ENCODE peak calls at places on chromosomes 7 and 10, in four cellular contexts. H, X, Y and L are unnamed samples.

GRCh38 chr10:95327367-95327766 is 36.6 kb upstream of the PDLIM1 start:
- DNase-seq in X (no peak), H (no peak), Y (peak), L (peak)

GRCh38 chr10:44125879-44126675 is 258.8 kb downstream of the CXCL12 start:
- DNase-seq in X (no peak), Y (peak), H (peak), L (no peak)

GRCh38 chr10:13834581-13835286 is 248.0 kb downstream of the PRPF18 start:
- DNase-seq in H (no peak), Y (peak), X (peak), L (peak)

GRCh38 chr7:119842786-119843185 is 430.2 kb upstream of the KCND2 start:
- DNase-seq in X (no peak), Y (no peak), H (no peak), L (no peak)

GRCh38 chr7:38846280-38846679 is 62.7 kb downstream of the VPS41 start:
- DNase-seq in X (no peak), H (peak), Y (no peak), L (no peak)

GRCh38 chr7:99624487-99624886 is 7.7 kb downstream of the ZSCAN25 start:
- DNase-seq in X (no peak), Y (no peak), H (no peak), L (no peak)

GRCh38 chr10:60417898-60418297 is 28.2 kb upstream of the ANK3 start:
- DNase-seq in X (no peak), Y (no peak), H (no peak), L (no peak)

GRCh38 chr10:88702848-88703597 is 3.0 kb upstream of the LIPK start:
- DNase-seq in Y (peak), H (peak), X (no peak), L (no peak)

GRCh38 chr10:123134058-123134914 is 1.5 kb upstream of the HMX3 start:
- DNase-seq in Y (no peak), X (no peak), H (no peak), L (no peak)

GRCh38 chr7:142431491-142431890 is 173.6 kb upstream of the PRSS58 start:
- DNase-seq in Y (no peak), H (no peak), X (no peak), L (no peak)

GRCh38 chr10:97229322-97229721 is 43.6 kb upstream of the SLIT1 start:
- DNase-seq in Y (no peak), H (peak), X (no peak), L (no peak)

GRCh38 chr10:3877092-3878000 is 92.3 kb upstream of the KLF6 start:
- DNase-seq in H (no peak), X (no peak), Y (no peak), L (no peak)

GRCh38 chr7:30917216-30917893 is 5.7 kb downstream of the AQP1 start:
- DNase-seq in X (no peak), Y (no peak), H (no peak), L (no peak)

GRCh38 chr7:108001759-108002725 is 919 bp downstream of the LAMB1 start:
- DNase-seq in X (no peak), Y (peak), H (peak), L (no peak)

GRCh38 chr10:128850647-128851046 is 616.4 kb upstream of the MGMT start:
- DNase-seq in X (no peak), H (no peak), Y (no peak), L (no peak)

GRCh38 chr10:126080879-126081331 is 184.5 kb downstream of the FANK1 start:
- DNase-seq in Y (peak), H (no peak), X (no peak), L (no peak)

GRCh38 chr7:28301148-28301641 is 111.1 kb upstream of the CREB5 start:
- DNase-seq in X (peak), H (peak), Y (peak), L (no peak)

GRCh38 chr7:94374721-94375120 is 20.0 kb upstream of the COL1A2 start:
- DNase-seq in Y (peak), H (no peak), X (no peak), L (no peak)

GRCh38 chr7:94375713-94376112 is 19.0 kb upstream of the COL1A2 start:
- DNase-seq in X (peak), H (peak), Y (peak), L (peak)

GRCh38 chr7:94376281-94376680 is 18.4 kb upstream of the COL1A2 start:
- DNase-seq in Y (no peak), H (no peak), X (no peak), L (no peak)

GRCh38 chr7:94374231-94374630 is 20.5 kb upstream of the COL1A2 start:
- DNase-seq in X (peak), H (peak), Y (peak), L (peak)

DNA sequence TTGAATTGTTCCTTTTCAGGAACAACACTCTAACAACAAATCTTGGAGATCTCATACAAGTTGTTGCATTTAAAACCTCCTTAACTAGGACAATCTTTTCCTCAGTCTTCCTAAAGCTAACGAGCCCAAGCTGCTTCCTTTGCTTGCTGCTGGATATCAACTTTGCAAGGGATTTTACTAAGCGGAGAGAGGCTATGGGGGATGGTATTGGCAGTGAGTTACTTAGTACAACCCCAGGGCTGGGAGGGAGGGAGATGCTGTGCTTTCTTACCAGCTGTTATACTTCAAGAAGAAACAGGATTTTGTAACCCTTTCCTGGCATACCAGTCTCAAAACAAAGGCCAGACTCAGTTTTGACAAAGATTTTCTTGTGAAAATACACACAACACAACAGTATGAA is 19.5 kb upstream of the COL1A2 start:
- DNase-seq in Y (peak), H (peak), X (peak), L (peak)
- H3K4me3 ChIP-seq in Y (peak), H (peak), X (peak), L (peak)

GRCh38 chr10:59234814-59235429 is 58.5 kb downstream of the PHYHIPL start:
- DNase-seq in H (peak), X (peak), Y (peak), L (no peak)

GRCh38 chr10:59229451-59229850 is 53.0 kb downstream of the PHYHIPL start:
- DNase-seq in X (no peak), Y (no peak), H (peak), L (no peak)

GRCh38 chr10:59236064-59236697 is 59.7 kb downstream of the PHYHIPL start:
- DNase-seq in Y (no peak), H (no peak), X (no peak), L (no peak)

GRCh38 chr10:59237775-59238174 is 61.3 kb downstream of the PHYHIPL start:
- DNase-seq in H (no peak), X (no peak), Y (no peak), L (no peak)

DNA sequence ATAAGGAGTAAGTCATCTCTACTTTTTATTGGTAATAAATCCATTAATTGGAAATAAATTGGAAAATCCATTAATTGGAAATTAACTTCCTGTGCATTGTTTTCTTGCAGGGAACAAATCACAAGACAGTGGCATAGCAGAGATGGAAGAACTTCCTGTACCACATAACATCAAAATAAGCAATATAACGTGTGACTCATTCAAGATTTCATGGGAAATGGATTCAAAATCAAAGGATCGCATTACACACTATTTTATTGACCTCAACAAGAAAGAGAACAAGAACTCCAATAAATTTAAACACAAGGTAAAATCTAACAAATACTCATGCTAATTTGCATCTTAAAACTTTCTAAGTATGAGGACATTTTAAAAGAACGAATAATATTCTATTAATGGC is 57.8 kb downstream of the PHYHIPL start:
- DNase-seq in Y (peak), H (peak), X (no peak), L (no peak)
- TF ChIP-seq CTCF in Y (no peak), H (no peak), X (no peak), L (no peak)

GRCh38 chr7:82677493-82677892 is 233.9 kb upstream of the CACNA2D1 start:
- DNase-seq in Y (no peak), X (no peak), H (peak), L (no peak)

GRCh38 chr7:82677064-82677463 is 233.5 kb upstream of the CACNA2D1 start:
- DNase-seq in X (no peak), Y (no peak), H (no peak), L (no peak)

GRCh38 chr7:82675396-82675795 is 231.8 kb upstream of the CACNA2D1 start:
- DNase-seq in Y (no peak), H (no peak), X (no peak), L (peak)

GRCh38 chr7:82678259-82678658 is 234.7 kb upstream of the CACNA2D1 start:
- DNase-seq in X (no peak), Y (no peak), H (no peak), L (no peak)

GRCh38 chr7:82678716-82679115 is 235.1 kb upstream of the CACNA2D1 start:
- DNase-seq in H (no peak), Y (no peak), X (no peak), L (no peak)
- H3K4me3 ChIP-seq in H (no peak), Y (no peak), X (no peak), L (no peak)

GRCh38 chr7:131072505-131073091 is 255.1 kb upstream of the MKLN1 start:
- DNase-seq in Y (peak), H (no peak), X (no peak), L (no peak)

GRCh38 chr7:131074585-131074984 is 253.1 kb upstream of the MKLN1 start:
- DNase-seq in X (no peak), Y (no peak), H (no peak), L (no peak)

GRCh38 chr7:131068604-131069021 is 259.1 kb upstream of the MKLN1 start:
- DNase-seq in Y (peak), H (no peak), X (no peak), L (no peak)

GRCh38 chr7:131074043-131074442 is 253.6 kb upstream of the MKLN1 start:
- DNase-seq in Y (no peak), H (no peak), X (no peak), L (no peak)

DNA sequence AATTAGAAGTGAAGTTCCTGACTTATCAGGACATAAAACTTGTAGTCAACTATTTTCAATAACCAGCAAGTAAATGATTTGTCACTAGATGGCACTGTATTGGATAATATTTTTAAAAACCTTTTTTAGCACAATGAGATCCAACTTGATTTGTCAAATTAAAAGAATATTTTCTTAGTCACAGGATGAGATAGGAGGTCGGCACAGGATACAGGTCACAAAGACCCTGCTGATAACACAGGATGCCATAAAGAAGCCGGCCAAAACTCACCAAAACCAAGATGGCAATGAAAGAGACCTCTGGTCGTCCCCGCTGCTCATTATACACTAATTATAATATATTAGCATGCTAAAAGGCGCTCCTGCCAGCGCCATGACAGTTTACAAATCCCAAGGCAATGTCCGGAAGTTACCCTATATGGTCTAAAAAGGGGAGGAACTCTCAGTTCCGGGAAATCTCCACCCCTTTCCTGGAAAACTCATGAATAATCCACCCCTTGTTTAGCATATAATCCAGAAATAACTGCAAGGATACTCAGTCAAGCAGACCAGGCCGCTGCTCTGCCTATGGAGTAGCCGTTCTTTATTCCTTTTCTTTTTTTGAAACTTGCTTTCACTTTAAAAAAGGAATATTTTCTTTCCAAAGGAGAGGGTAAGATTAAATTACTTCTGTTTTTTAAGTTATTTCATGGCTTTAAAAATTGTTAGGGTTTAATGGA is 255.7 kb upstream of the MKLN1 start:
- DNase-seq in Y (peak), H (no peak), X (no peak), L (no peak)
- TF ChIP-seq CTCF in Y (peak), H (no peak), X (no peak), L (peak)

DNA sequence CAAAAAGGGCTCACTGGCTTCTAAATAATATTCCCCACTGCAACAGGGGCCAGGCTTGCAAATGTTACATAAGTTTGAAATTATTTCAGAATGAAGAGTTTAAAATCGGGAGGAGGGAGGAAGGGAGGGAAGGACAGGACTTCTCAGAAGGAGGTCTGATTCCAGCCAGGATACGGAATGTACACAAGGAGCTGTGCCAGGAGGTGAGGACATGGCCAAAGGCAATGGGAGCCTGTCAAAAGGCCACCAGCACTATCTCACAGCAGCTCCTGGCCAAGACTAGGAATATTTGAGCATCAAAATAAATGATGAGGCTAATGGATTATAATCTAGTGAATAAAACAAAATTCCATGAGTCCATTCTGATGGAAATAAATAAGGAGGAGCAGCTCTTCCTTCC is 18.6 kb upstream of the DRGX start:
- DNase-seq in H (no peak), X (no peak), Y (no peak), L (no peak)
- H3K4me3 ChIP-seq in H (no peak), X (no peak), Y (no peak), L (no peak)

GRCh38 chr7:29853072-29853471 is 46.8 kb downstream of the WIPF3 start:
- DNase-seq in Y (no peak), X (no peak), H (no peak), L (no peak)

GRCh38 chr7:29853775-29854174 is 47.5 kb downstream of the WIPF3 start:
- DNase-seq in Y (no peak), H (no peak), X (no peak), L (no peak)

GRCh38 chr7:29852457-29852856 is 46.1 kb downstream of the WIPF3 start:
- DNase-seq in Y (no peak), X (no peak), H (no peak), L (no peak)

GRCh38 chr7:29851487-29851886 is 45.2 kb downstream of the WIPF3 start:
- DNase-seq in Y (no peak), X (peak), H (no peak), L (no peak)

DNA sequence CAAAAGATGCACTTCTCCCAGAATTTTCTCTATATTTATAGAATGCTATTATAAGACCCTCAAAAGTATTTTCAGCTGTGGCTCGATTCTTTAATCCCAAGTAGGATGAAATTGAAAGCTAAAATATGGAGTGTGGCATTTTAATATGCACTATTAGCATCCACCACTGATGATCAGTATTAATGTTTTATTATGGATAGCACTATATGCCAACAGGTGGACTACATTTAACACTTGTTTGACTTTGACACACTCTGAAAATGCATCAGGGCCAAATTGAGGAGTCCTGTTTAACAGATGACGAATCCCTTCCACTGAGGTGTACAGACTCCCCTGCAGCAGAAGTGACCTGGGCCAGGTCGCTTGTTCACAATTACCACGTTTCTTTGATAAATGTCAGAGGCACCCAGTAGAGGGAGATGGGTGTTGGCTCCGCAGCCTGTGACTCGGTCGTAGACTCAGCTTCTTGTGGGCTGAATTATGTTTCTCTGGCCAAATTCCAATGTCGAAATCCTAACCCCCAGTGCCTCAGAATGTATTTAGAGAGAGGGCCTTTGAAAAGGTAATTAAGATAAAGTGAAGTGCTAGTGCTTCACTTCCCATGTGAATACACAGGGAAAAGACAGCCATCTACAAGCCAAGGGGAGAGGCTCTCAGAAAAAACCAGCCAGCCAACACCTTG is 48.1 kb downstream of the WIPF3 start:
- DNase-seq in X (no peak), H (no peak), Y (no peak), L (no peak)
- TF ChIP-seq CTCF in X (no peak), H (no peak), Y (peak), L (peak)

GRCh38 chr10:23980054-23980453 is 228.9 kb upstream of the KIAA1217 start:
- DNase-seq in H (no peak), Y (no peak), X (no peak), L (no peak)
- H3K4me3 ChIP-seq in H (no peak), Y (no peak), X (no peak), L (no peak)

GRCh38 chr10:124872681-124873080 is 69.2 kb upstream of the ZRANB1 start:
- DNase-seq in X (no peak), Y (no peak), H (no peak), L (no peak)

GRCh38 chr10:124879136-124879535 is 62.8 kb upstream of the ZRANB1 start:
- DNase-seq in X (no peak), H (no peak), Y (no peak), L (no peak)

GRCh38 chr10:124878457-124878739 is 63.5 kb upstream of the ZRANB1 start:
- DNase-seq in X (no peak), Y (no peak), H (no peak), L (no peak)

GRCh38 chr10:124870854-124871425 is 69.3 kb downstream of the ABRAXAS2 start:
- DNase-seq in H (no peak), Y (no peak), X (no peak), L (no peak)

DNA sequence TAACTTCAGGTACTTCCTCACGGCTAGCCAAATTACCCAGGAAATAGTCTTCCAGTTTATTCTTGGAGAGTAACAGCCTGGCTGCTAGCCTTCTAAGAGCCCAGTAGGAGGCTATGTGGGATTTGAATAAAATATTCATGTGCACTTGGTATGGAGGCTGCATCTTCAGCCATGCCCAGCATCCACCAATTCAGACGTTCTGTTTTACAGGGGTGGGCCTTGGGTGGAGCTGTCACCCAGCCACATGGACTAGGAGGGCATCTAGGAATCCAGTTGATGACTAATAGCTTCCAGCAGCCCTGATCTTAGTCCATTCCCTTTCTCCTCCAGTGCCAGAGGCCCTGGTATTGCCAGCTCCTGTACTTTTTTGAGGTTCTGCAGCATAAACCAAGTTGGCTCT is 66.3 kb upstream of the ZRANB1 start:
- DNase-seq in X (no peak), H (peak), Y (peak), L (peak)
- TF ChIP-seq CTCF in X (no peak), H (peak), Y (peak), L (peak)

DNA sequence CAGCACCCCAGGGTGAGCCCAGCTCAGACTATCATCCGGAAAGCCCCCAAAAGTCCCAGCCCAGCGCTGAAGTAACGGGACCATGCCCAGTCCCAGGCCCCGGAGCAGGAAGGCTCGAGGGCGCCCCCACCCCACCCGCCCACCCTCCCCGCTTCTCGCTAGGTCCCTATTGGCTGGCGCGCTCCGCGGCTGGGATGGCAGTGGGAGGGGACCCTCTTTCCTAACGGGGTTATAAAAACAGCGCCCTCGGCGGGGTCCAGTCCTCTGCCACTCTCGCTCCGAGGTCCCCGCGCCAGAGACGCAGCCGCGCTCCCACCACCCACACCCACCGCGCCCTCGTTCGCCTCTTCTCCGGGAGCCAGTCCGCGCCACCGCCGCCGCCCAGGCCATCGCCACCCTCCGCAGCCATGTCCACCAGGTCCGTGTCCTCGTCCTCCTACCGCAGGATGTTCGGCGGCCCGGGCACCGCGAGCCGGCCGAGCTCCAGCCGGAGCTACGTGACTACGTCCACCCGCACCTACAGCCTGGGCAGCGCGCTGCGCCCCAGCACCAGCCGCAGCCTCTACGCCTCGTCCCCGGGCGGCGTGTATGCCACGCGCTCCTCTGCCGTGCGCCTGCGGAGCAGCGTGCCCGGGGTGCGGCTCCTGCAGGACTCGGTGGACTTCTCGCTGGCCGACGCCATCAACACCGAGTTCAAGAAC is 1.1 kb downstream of the VIM start:
- DNase-seq in X (peak), H (peak), Y (peak), L (no peak)
- H3K4me3 ChIP-seq in X (peak), H (peak), Y (peak), L (peak)

GRCh38 chr7:91031757-91032156 is 232.5 kb upstream of the FZD1 start:
- DNase-seq in X (no peak), H (no peak), Y (no peak), L (no peak)
- TF ChIP-seq CTCF in X (no peak), H (no peak), Y (no peak), L (peak)